ENCODE peak calls at places on chromosome 14, in nine cellular contexts. W, D, E, Z, T, N, B, G and C are unnamed samples.

GRCh38 chr14:28406181-28406580 is 360.4 kb upstream of the FOXG1 start:
- DNase-seq in G (no peak), W (peak), N (no peak), B (no peak), T (no peak), Z (no peak), D (peak), E (no peak), C (no peak)

GRCh38 chr14:68786491-68787234 is 6.2 kb downstream of the ZFP36L1 start:
- DNase-seq in Z (no peak), N (no peak), T (no peak), D (peak), G (peak), E (no peak), B (no peak), W (peak), C (peak)

GRCh38 chr14:30114051-30114450 is 186.4 kb upstream of the PRKD1 start:
- DNase-seq in T (no peak), D (no peak), B (no peak), G (no peak), Z (no peak), E (no peak), W (no peak), N (no peak), C (no peak)

GRCh38 chr14:100557658-100558057 is 29.6 kb downstream of the BEGAIN start:
- DNase-seq in G (no peak), N (no peak), W (peak), B (no peak), E (no peak), T (no peak), Z (no peak), D (no peak), C (peak)

GRCh38 chr14:45893127-45893526 is 640.1 kb upstream of the MIS18BP1 start:
- DNase-seq in W (no peak), E (no peak), G (no peak), B (no peak), D (no peak), Z (no peak), T (no peak), N (no peak), C (no peak)

GRCh38 chr14:43475762-43476161 is 1031.3 kb downstream of the FSCB start:
- DNase-seq in G (peak), W (peak), N (no peak), T (no peak), E (no peak), Z (no peak), B (no peak), D (no peak), C (no peak)

GRCh38 chr14:50666772-50667490 is 1.2 kb downstream of the SAV1 start:
- DNase-seq in E (no peak), T (no peak), N (no peak), D (peak), W (peak), Z (no peak), G (peak), B (peak), C (peak)

GRCh38 chr14:100677925-100678765 is 48.5 kb upstream of the DLK1 start:
- DNase-seq in Z (no peak), B (peak), T (no peak), D (peak), N (no peak), G (no peak), W (peak), E (no peak), C (no peak)

GRCh38 chr14:40987481-40987880 is 619.2 kb upstream of the LRFN5 start:
- DNase-seq in E (no peak), Z (no peak), N (no peak), G (no peak), T (no peak), D (no peak), B (no peak), W (no peak), C (no peak)

GRCh38 chr14:105260826-105261438 is 12.6 kb downstream of the BTBD6 start:
- DNase-seq in B (no peak), W (no peak), N (no peak), G (no peak), E (no peak), D (no peak), Z (no peak), T (no peak), C (no peak)

GRCh38 chr14:97380539-97380941 is 583.4 kb downstream of the VRK1 start:
- DNase-seq in Z (no peak), G (no peak), B (no peak), E (no peak), W (peak), N (peak), D (no peak), T (peak), C (peak)

GRCh38 chr14:58663494-58664111 is 25.8 kb downstream of the DACT1 start:
- DNase-seq in G (peak), D (peak), N (no peak), E (no peak), T (no peak), Z (no peak), W (peak), B (no peak), C (peak)

GRCh38 chr14:51495319-51495718 is 156.4 kb upstream of the FRMD6 start:
- DNase-seq in B (no peak), N (no peak), E (no peak), G (no peak), Z (no peak), D (no peak), T (no peak), W (no peak), C (no peak)

GRCh38 chr14:73245401-73246325 is 8.4 kb downstream of the PAPLN start:
- DNase-seq in W (no peak), E (peak), B (peak), Z (no peak), D (peak), N (peak), T (peak), G (no peak), C (no peak)

GRCh38 chr14:95052016-95052585 is 105.2 kb downstream of the DICER1 start:
- DNase-seq in E (no peak), G (no peak), W (no peak), T (no peak), N (no peak), Z (no peak), B (no peak), D (no peak), C (no peak)

GRCh38 chr14:23294734-23295561 is 7.7 kb downstream of the PPP1R3E start:
- DNase-seq in T (no peak), Z (peak), G (peak), E (peak), N (peak), W (peak), D (peak), B (peak), C (peak)

GRCh38 chr14:28242895-28243294 is 523.7 kb upstream of the FOXG1 start:
- DNase-seq in Z (no peak), D (no peak), T (no peak), W (no peak), G (no peak), E (no peak), N (no peak), B (no peak), C (no peak)

GRCh38 chr14:54329082-54329695 is 67.6 kb upstream of the CDKN3 start:
- DNase-seq in N (peak), G (peak), T (no peak), Z (no peak), B (peak), E (no peak), W (peak), D (peak), C (peak)

GRCh38 chr14:24274101-24274543 is 2.7 kb upstream of the RABGGTA start:
- DNase-seq in Z (no peak), D (no peak), G (no peak), T (peak), W (peak), B (no peak), E (peak), N (peak), C (peak)

GRCh38 chr14:104598461-104599273 is 5.9 kb downstream of the TMEM179 start:
- DNase-seq in G (no peak), W (no peak), D (no peak), E (no peak), T (no peak), B (peak), N (no peak), Z (peak), C (no peak)

GRCh38 chr14:103697601-103698379 is 17.5 kb downstream of the XRCC3 start:
- DNase-seq in B (no peak), G (no peak), D (no peak), N (no peak), W (no peak), Z (no peak), T (no peak), E (no peak), C (no peak)

GRCh38 chr14:61662437-61663311 is 32.6 kb upstream of the HIF1A start:
- DNase-seq in W (peak), Z (peak), B (no peak), D (peak), T (peak), E (peak), N (peak), G (peak), C (peak)

GRCh38 chr14:22391908-22392307 is 197.1 kb downstream of the DAD1 start:
- DNase-seq in D (peak), N (no peak), W (peak), T (no peak), E (no peak), B (peak), Z (no peak), G (peak), C (peak)

GRCh38 chr14:61535032-61535431 is 160.3 kb upstream of the HIF1A start:
- DNase-seq in W (no peak), T (no peak), B (no peak), N (no peak), D (no peak), Z (no peak), G (peak), E (no peak), C (peak)

GRCh38 chr14:37901978-37902377 is 305.7 kb upstream of the SSTR1 start:
- DNase-seq in T (no peak), D (no peak), Z (no peak), B (no peak), E (no peak), N (no peak), W (peak), G (no peak), C (no peak)

GRCh38 chr14:105873870-105874512 is 347.6 kb downstream of the TMEM121 start:
- DNase-seq in Z (no peak), N (no peak), G (no peak), W (no peak), E (no peak), T (no peak), B (no peak), D (no peak), C (no peak)

GRCh38 chr14:27049611-27050172 is 451.9 kb upstream of the NOVA1 start:
- DNase-seq in Z (no peak), G (no peak), N (no peak), D (no peak), W (no peak), T (no peak), B (no peak), E (no peak), C (no peak)

GRCh38 chr14:99123208-99123870 is 148.7 kb downstream of the BCL11B start:
- DNase-seq in B (no peak), E (no peak), W (no peak), G (no peak), D (no peak), Z (no peak), T (no peak), N (no peak), C (no peak)

GRCh38 chr14:75911883-75912282 is 69.9 kb downstream of the TGFB3 start:
- DNase-seq in E (no peak), T (no peak), D (peak), W (no peak), Z (no peak), G (no peak), N (no peak), B (no peak), C (no peak)

GRCh38 chr14:30482270-30482669 is 76.7 kb upstream of the G2E3 start:
- DNase-seq in N (no peak), B (no peak), W (peak), G (no peak), T (no peak), E (no peak), Z (no peak), D (no peak), C (no peak)

GRCh38 chr14:68362841-68363240 is 430.0 kb downstream of the ZFP36L1 start:
- DNase-seq in B (no peak), D (no peak), T (no peak), E (no peak), G (no peak), W (no peak), Z (no peak), N (no peak), C (no peak)

GRCh38 chr14:70640938-70641547 is 673 bp upstream of the TTC9 start:
- DNase-seq in N (peak), Z (no peak), D (peak), T (no peak), G (peak), B (no peak), E (peak), W (peak), C (peak)

GRCh38 chr14:95527392-95528002 is 7.4 kb upstream of the GLRX5 start:
- DNase-seq in T (no peak), B (peak), N (no peak), W (peak), Z (peak), E (no peak), G (peak), D (peak), C (peak)

GRCh38 chr14:99164712-99165111 is 107.3 kb downstream of the BCL11B start:
- DNase-seq in E (no peak), W (no peak), D (no peak), N (no peak), G (no peak), T (no peak), B (no peak), Z (no peak), C (no peak)

GRCh38 chr14:68343534-68344093 is 449.3 kb downstream of the ZFP36L1 start:
- DNase-seq in E (no peak), D (no peak), N (no peak), G (no peak), Z (no peak), W (no peak), T (no peak), B (no peak), C (no peak)

GRCh38 chr14:85195872-85196477 is 334.0 kb upstream of the FLRT2 start:
- DNase-seq in N (no peak), Z (no peak), E (no peak), D (peak), T (no peak), B (no peak), G (no peak), W (no peak), C (peak)